ENCODE peak calls at places on chromosomes 3 and 15, in eight cellular contexts. Z, E, S, Y, H, M, F and W are unnamed samples.

GRCh38 chr3:4302747-4303146 is 422 bp upstream of the SETMAR start:
- DNase-seq in Y (no peak), E (no peak), Z (no peak), M (no peak), H (peak), S (no peak), F (no peak), W (no peak)

GRCh38 chr15:90530250-90531051 is 728 bp downstream of the CRTC3 start:
- DNase-seq in Y (peak), E (peak), H (peak), M (no peak), F (peak), Z (peak), S (peak), W (no peak)

GRCh38 chr3:180492047-180492446 is 109.9 kb upstream of the TTC14 start:
- DNase-seq in Y (no peak), F (no peak), M (no peak), S (no peak), E (no peak), Z (no peak), H (no peak), W (no peak)

GRCh38 chr3:108035751-108036150 is 55.1 kb downstream of the CD47 start:
- DNase-seq in S (no peak), Z (no peak), M (no peak), E (no peak), Y (no peak), F (no peak), H (no peak), W (no peak)

GRCh38 chr3:98513136-98513535 is 9.6 kb downstream of the CLDND1 start:
- DNase-seq in Y (peak), Z (peak), S (no peak), H (no peak), F (peak), M (peak), E (no peak), W (peak)

GRCh38 chr15:74763416-74763815 is 14.8 kb downstream of the CYP1A2 start:
- DNase-seq in M (no peak), S (no peak), Y (no peak), E (no peak), H (no peak), Z (no peak), F (no peak), W (no peak)

GRCh38 chr3:53570709-53571108 is 76.3 kb downstream of the CACNA1D start:
- DNase-seq in S (no peak), E (no peak), M (peak), Y (peak), H (peak), Z (peak), F (no peak), W (peak)

GRCh38 chr3:10399634-10400033 is 78.7 kb upstream of the SEC13 start:
- DNase-seq in S (no peak), Z (no peak), M (no peak), F (no peak), H (no peak), E (no peak), Y (no peak), W (no peak)

GRCh38 chr15:95394186-95395067 is 936.1 kb upstream of the NR2F2 start:
- DNase-seq in F (no peak), S (no peak), E (no peak), M (no peak), H (no peak), Y (no peak), Z (peak), W (no peak)

GRCh38 chr3:148943531-148944200 is 47.7 kb upstream of the GYG1 start:
- DNase-seq in Y (peak), M (peak), H (no peak), F (no peak), S (no peak), E (no peak), Z (peak), W (peak)

GRCh38 chr3:95775486-95776094 is 1038.8 kb upstream of the EPHA6 start:
- DNase-seq in Z (no peak), E (no peak), S (no peak), F (no peak), H (no peak), M (no peak), Y (no peak), W (no peak)

GRCh38 chr3:59143447-59143846 is 93.6 kb upstream of the CFAP20DC start:
- DNase-seq in M (peak), Z (no peak), F (no peak), E (no peak), Y (no peak), H (no peak), S (no peak), W (no peak)

GRCh38 chr3:14124223-14124614 is 451 bp downstream of the CHCHD4 start:
- DNase-seq in M (no peak), Y (peak), H (peak), E (peak), F (peak), Z (peak), S (peak), W (no peak)

GRCh38 chr3:171458056-171458856 is 1.9 kb downstream of the TNIK start:
- DNase-seq in F (no peak), S (peak), Y (no peak), Z (peak), E (no peak), H (no peak), M (no peak), W (no peak)

GRCh38 chr3:60598668-60599067 is 652.6 kb downstream of the FHIT start:
- DNase-seq in M (no peak), H (no peak), S (no peak), Z (peak), F (no peak), E (no peak), Y (peak), W (peak)

GRCh38 chr15:100193277-100193860 is 148.4 kb downstream of the ADAMTS17 start:
- DNase-seq in S (no peak), F (no peak), Y (no peak), E (no peak), Z (no peak), M (no peak), H (no peak), W (no peak)

GRCh38 chr3:88167704-88168103 is 17.9 kb downstream of the C3orf38 start:
- DNase-seq in E (no peak), H (no peak), Z (no peak), F (no peak), S (no peak), M (no peak), Y (no peak), W (no peak)

GRCh38 chr3:62601238-62601856 is 228.0 kb upstream of the FEZF2 start:
- DNase-seq in E (no peak), S (no peak), M (no peak), Y (peak), F (no peak), Z (peak), H (no peak), W (peak)

GRCh38 chr3:134601539-134602439 is 49.0 kb downstream of the KY start:
- DNase-seq in M (no peak), E (no peak), H (peak), F (no peak), S (no peak), Z (peak), Y (peak), W (no peak)

GRCh38 chr3:52532517-52532837 is 1.2 kb downstream of the NT5DC2 start:
- DNase-seq in Z (peak), Y (peak), E (no peak), M (no peak), F (no peak), S (no peak), H (peak), W (no peak)

GRCh38 chr15:57144448-57144847 is 226.0 kb downstream of the TCF12 start:
- DNase-seq in H (peak), E (no peak), Z (no peak), F (no peak), M (no peak), Y (no peak), S (no peak), W (no peak)

GRCh38 chr3:120143676-120144075 is 49.4 kb upstream of the GSK3B start:
- DNase-seq in F (no peak), S (no peak), Z (no peak), Y (no peak), H (no peak), M (no peak), E (no peak), W (no peak)